ENCODE peak calls at places on chromosomes 1 and 21, in ten cellular contexts. A is mesendoderm, K is thoracic aorta, J is cardiac muscle cell, U is mesenchymal stem cell, V is upper lobe of right lung, X is body of pancreas, I is GM06990, F is fibroblast of lung, Q is suprapubic skin. D is an unnamed sample. For H3K27me3, the result is how much of the 10 kb centered on the place peaks cover.

GRCh38 chr1:7558041-7558461 is 213.0 kb upstream of the VAMP3 start:
- DNase-seq in A (peak), K (no peak), J (peak), U (no peak), V (peak), X (no peak), I (no peak), F (no peak), Q (no peak), D (no peak)

GRCh38 chr1:17877896-17878295 is 122.8 kb downstream of the ACTL8 start:
- DNase-seq in A (no peak), K (no peak), J (no peak), U (peak), V (peak), X (no peak), I (no peak), F (peak), Q (peak), D (no peak)

GRCh38 chr1:180151508-180151907 is 3.2 kb upstream of the QSOX1 start:
- DNase-seq in A (no peak), K (no peak), J (peak), U (peak), V (no peak), X (no peak), I (no peak), F (peak), Q (no peak), D (no peak)

GRCh38 chr1:230067441-230067870 is 418 bp downstream of the GALNT2 start:
- DNase-seq in A (peak), K (no peak), J (peak), U (peak), V (peak), X (peak), I (peak), F (peak), Q (no peak), D (peak)

GRCh38 chr1:207644852-207645631 is at the start of gene CR1L:
- DNase-seq in A (no peak), K (peak), J (peak), U (no peak), V (peak), X (peak), I (peak), F (peak), Q (peak), D (peak)

GRCh38 chr1:30081379-30082102 is 641.8 kb downstream of the MATN1 start:
- DNase-seq in A (peak), K (no peak), J (no peak), U (no peak), V (no peak), X (no peak), I (no peak), F (no peak), Q (no peak), D (no peak)

GRCh38 chr21:16678479-16678878 is 834.4 kb upstream of the CXADR start:
- DNase-seq in A (no peak), K (no peak), J (peak), U (no peak), V (no peak), X (no peak), I (no peak), F (no peak), Q (no peak), D (no peak)

GRCh38 chr1:228004887-228005462 is 1.8 kb upstream of the WNT3A start:
- DNase-seq in A (peak), K (no peak), J (no peak), U (no peak), V (peak), X (no peak), I (no peak), F (no peak), Q (peak), D (no peak)

GRCh38 chr1:98920441-98921110 is 84.1 kb downstream of the PLPPR5 start:
- DNase-seq in A (no peak), K (no peak), J (peak), U (peak), V (no peak), X (no peak), I (no peak), F (peak), Q (no peak), D (no peak)

GRCh38 chr21:15826147-15826780 is 96.5 kb downstream of the USP25 start:
- DNase-seq in A (peak), K (no peak), J (peak), U (peak), V (no peak), X (peak), I (no peak), F (peak), Q (no peak), D (peak)

GRCh38 chr21:45767071-45768006 is 123.8 kb downstream of the PCBP3 start:
- DNase-seq in A (no peak), K (no peak), J (peak), U (no peak), V (no peak), X (no peak), I (no peak), F (peak), Q (no peak), D (no peak)

GRCh38 chr1:85611856-85612255 is 31.3 kb downstream of the CCN1 start:
- DNase-seq in A (peak), K (no peak), J (peak), U (peak), V (peak), X (peak), I (no peak), F (peak), Q (peak), D (peak)

GRCh38 chr21:39924577-39925308 is 57.5 kb downstream of the PCP4 start:
- DNase-seq in A (peak), K (no peak), J (no peak), U (no peak), V (no peak), X (peak), I (no peak), F (no peak), Q (no peak), D (no peak)

GRCh38 chr1:183164350-183164749 is 21.7 kb upstream of the LAMC2 start:
- DNase-seq in A (peak), K (no peak), J (peak), U (peak), V (no peak), X (no peak), I (no peak), F (no peak), Q (no peak), D (no peak)

GRCh38 chr1:228445524-228445866 is 28.8 kb upstream of the TRIM17 start:
- DNase-seq in A (no peak), K (no peak), J (no peak), U (no peak), V (no peak), X (no peak), I (no peak), F (no peak), Q (no peak), D (no peak)

GRCh38 chr1:91924146-91924545 is 25.1 kb upstream of the BRDT start:
- DNase-seq in A (no peak), K (no peak), J (peak), U (peak), V (no peak), X (no peak), I (no peak), F (peak), Q (no peak), D (no peak)

GRCh38 chr21:39518055-39518844 is 66.5 kb downstream of the SH3BGR start:
- DNase-seq in A (peak), K (no peak), J (peak), U (peak), V (no peak), X (peak), I (no peak), F (peak), Q (no peak), D (peak)

GRCh38 chr21:38990424-38990794 is 184.7 kb downstream of the ETS2 start:
- DNase-seq in A (no peak), K (no peak), J (no peak), U (no peak), V (peak), X (no peak), I (no peak), F (no peak), Q (no peak), D (no peak)

GRCh38 chr1:184367427-184368038 is 19.3 kb upstream of the C1orf21 start:
- DNase-seq in A (no peak), K (no peak), J (no peak), U (no peak), V (no peak), X (no peak), I (no peak), F (no peak), Q (no peak), D (no peak)

GRCh38 chr21:29487154-29487553 is 188.4 kb downstream of the BACH1 start:
- DNase-seq in A (no peak), K (no peak), J (no peak), U (no peak), V (no peak), X (no peak), I (no peak), F (no peak), Q (no peak), D (no peak)

GRCh38 chr1:54337928-54338327 is 68.3 kb downstream of the SSBP3 start:
- DNase-seq in A (no peak), K (no peak), J (no peak), U (peak), V (no peak), X (no peak), I (no peak), F (peak), Q (no peak), D (no peak)

GRCh38 chr1:24071941-24072340 is 40.0 kb downstream of the MYOM3 start:
- DNase-seq in A (peak), K (no peak), J (no peak), U (no peak), V (no peak), X (no peak), I (no peak), F (no peak), Q (no peak), D (no peak)

GRCh38 chr1:212752256-212752933 is 39.2 kb downstream of the NSL1 start:
- DNase-seq in A (no peak), K (no peak), J (peak), U (no peak), V (no peak), X (no peak), I (no peak), F (peak), Q (no peak), D (no peak)

GRCh38 chr1:54885863-54886723 is 902 bp downstream of the DHCR24 start:
- DNase-seq in A (peak), K (no peak), J (no peak), U (peak), V (peak), X (peak), I (peak), F (no peak), Q (no peak), D (peak)

GRCh38 chr1:228838717-228839500 is 103.6 kb downstream of the RHOU start:
- DNase-seq in A (no peak), K (no peak), J (peak), U (peak), V (no peak), X (no peak), I (no peak), F (peak), Q (no peak), D (no peak)

GRCh38 chr1:207867136-207868081 is 43.5 kb downstream of the CD34 start:
- DNase-seq in A (no peak), K (no peak), J (no peak), U (peak), V (peak), X (peak), I (no peak), F (peak), Q (peak), D (peak)

GRCh38 chr1:206581571-206581981 is 30.7 kb downstream of the EIF2D start:
- DNase-seq in A (no peak), K (no peak), J (peak), U (no peak), V (peak), X (no peak), I (no peak), F (no peak), Q (no peak), D (no peak)

GRCh38 chr1:246513619-246514343 is 6.7 kb upstream of the SMYD3 start:
- DNase-seq in A (no peak), K (no peak), J (no peak), U (no peak), V (no peak), X (no peak), I (no peak), F (no peak), Q (peak), D (no peak)

GRCh38 chr1:233664804-233665574 is 51.1 kb downstream of the KCNK1 start:
- DNase-seq in A (no peak), K (no peak), J (no peak), U (no peak), V (no peak), X (no peak), I (no peak), F (no peak), Q (no peak), D (no peak)

GRCh38 chr1:31570906-31571305 is 5.4 kb upstream of the TINAGL1 start:
- DNase-seq in A (no peak), K (no peak), J (no peak), U (peak), V (no peak), X (no peak), I (no peak), F (no peak), Q (no peak), D (no peak)

GRCh38 chr1:80929868-80930508 is 870.7 kb upstream of the ADGRL2 start:
- DNase-seq in A (no peak), K (no peak), J (no peak), U (no peak), V (no peak), X (no peak), I (no peak), F (no peak), Q (no peak), D (no peak)

GRCh38 chr1:167794043-167794442 is 72.3 kb downstream of the MPZL1 start:
- DNase-seq in A (no peak), K (no peak), J (no peak), U (no peak), V (no peak), X (no peak), I (no peak), F (no peak), Q (no peak), D (no peak)

GRCh38 chr1:55558515-55558914 is 343.4 kb upstream of the USP24 start:
- DNase-seq in A (no peak), K (no peak), J (no peak), U (no peak), V (no peak), X (no peak), I (no peak), F (no peak), Q (no peak), D (no peak)

GRCh38 chr1:78231477-78231876 is 185.7 kb downstream of the GIPC2 start:
- DNase-seq in A (no peak), K (no peak), J (no peak), U (no peak), V (no peak), X (no peak), I (no peak), F (no peak), Q (no peak), D (no peak)

GRCh38 chr1:3250624-3251023 is 181.6 kb downstream of the PRDM16 start:
- DNase-seq in A (no peak), K (no peak), J (no peak), U (no peak), V (no peak), X (no peak), I (no peak), F (no peak), Q (no peak), D (no peak)
- H3K27me3 ChIP-seq in A (under half), K (under half), J (under half), U (half or more), V (under half), X (under half), I (under half), F (under half), Q (half or more), D (under half)

DNA sequence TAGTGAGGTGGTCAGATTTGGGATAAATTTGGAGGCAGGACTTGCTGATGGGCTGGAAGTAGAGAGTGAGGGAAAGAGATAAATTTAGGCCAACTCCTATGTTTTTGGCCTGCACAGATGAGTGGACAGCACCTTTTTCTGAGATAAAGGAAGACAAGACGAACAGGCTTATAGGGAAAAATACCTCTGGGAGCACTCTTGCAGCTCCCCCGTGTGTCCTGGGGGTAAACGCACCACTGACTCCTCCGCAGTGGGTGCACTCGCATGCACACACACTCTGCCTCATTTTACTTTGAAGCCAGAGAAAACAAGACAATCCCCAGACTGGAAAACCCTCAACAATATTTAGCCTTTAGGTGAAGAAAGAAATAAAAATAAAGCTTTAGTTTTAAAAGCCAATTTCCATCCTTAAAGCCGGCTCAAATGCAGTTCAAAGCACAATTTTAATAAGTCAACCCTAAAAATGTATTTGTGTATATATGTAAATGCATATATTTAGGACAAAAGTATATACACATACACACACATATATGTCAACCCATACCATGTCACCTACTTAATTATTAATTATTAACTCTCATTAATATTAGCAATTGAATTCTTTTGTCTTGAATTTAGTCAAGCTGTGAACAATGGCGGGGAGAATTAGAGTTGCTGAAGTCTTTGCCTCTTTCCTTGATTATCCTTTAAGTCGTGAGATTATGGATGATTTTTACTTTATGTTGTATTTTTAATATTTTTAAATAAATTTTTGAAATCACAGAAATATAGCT is 341.8 kb downstream of the ZNF326 start:
- DNase-seq in A (peak), K (no peak), J (no peak), U (no peak), V (no peak), X (no peak), I (no peak), F (no peak), Q (no peak), D (no peak)
- H3K27me3 ChIP-seq in A (under half), K (under half), J (under half), U (under half), V (under half), X (under half), I (under half), F (under half), Q (under half), D (under half)

GRCh38 chr1:10705953-10706352 is 90.5 kb downstream of the CASZ1 start:
- DNase-seq in A (no peak), K (no peak), J (no peak), U (no peak), V (no peak), X (no peak), I (no peak), F (no peak), Q (no peak), D (no peak)
- H3K27me3 ChIP-seq in A (under half), K (under half), J (under half), U (half or more), V (under half), X (under half), I (under half), F (under half), Q (under half), D (under half)

GRCh38 chr1:22133928-22134324 is 9.0 kb downstream of the WNT4 start:
- DNase-seq in A (peak), K (no peak), J (no peak), U (no peak), V (no peak), X (no peak), I (no peak), F (no peak), Q (no peak), D (no peak)
- H3K27me3 ChIP-seq in A (under half), K (under half), J (half or more), U (under half), V (under half), X (under half), I (under half), F (under half), Q (under half), D (under half)

DNA sequence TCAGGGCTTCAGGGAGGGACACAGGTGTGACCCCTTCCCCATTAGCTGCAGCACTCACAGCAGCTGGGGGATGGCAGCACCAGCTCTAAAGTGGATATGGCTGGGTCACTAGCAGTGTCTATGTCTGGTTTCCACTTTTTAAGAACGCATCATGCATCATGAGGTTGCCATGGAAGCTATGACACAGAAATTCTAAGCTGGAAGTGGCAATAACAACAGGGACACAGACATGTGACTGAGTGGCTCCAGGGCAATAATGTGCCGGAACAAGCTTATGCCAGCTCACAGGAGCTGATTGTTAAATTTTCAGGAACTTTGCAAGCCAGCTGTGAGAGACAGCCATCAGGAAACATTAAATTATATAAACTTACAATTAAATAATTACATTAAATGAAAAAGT is 51.2 kb upstream of the NFASC start:
- DNase-seq in A (no peak), K (no peak), J (no peak), U (no peak), V (no peak), X (no peak), I (no peak), F (no peak), Q (no peak), D (no peak)
- H3K27me3 ChIP-seq in A (under half), K (under half), J (under half), U (half or more), V (under half), X (under half), I (under half), F (under half), Q (under half), D (under half)

GRCh38 chr1:203305809-203306088 is 430 bp downstream of the BTG2 start:
- DNase-seq in A (no peak), K (no peak), J (no peak), U (no peak), V (no peak), X (no peak), I (no peak), F (no peak), Q (no peak), D (no peak)

GRCh38 chr1:203306089-203306969 is 1.0 kb downstream of the BTG2 start:
- DNase-seq in A (peak), K (peak), J (peak), U (peak), V (peak), X (peak), I (no peak), F (peak), Q (no peak), D (peak)

GRCh38 chr1:203302894-203303293 is 2.4 kb upstream of the BTG2 start:
- DNase-seq in A (no peak), K (no peak), J (no peak), U (no peak), V (peak), X (peak), I (no peak), F (no peak), Q (no peak), D (no peak)

GRCh38 chr1:203304919-203305808 is at the start of gene BTG2:
- DNase-seq in A (peak), K (peak), J (peak), U (peak), V (peak), X (peak), I (peak), F (peak), Q (peak), D (peak)

GRCh38 chr1:203304391-203304918 is 864 bp upstream of the BTG2 start:
- DNase-seq in A (no peak), K (no peak), J (no peak), U (no peak), V (peak), X (no peak), I (no peak), F (no peak), Q (no peak), D (no peak)
- H3K27me3 ChIP-seq in A (under half), K (under half), J (under half), U (under half), V (under half), X (under half), I (under half), F (under half), Q (under half), D (under half)

GRCh38 chr1:19645544-19646252 is 1.6 kb downstream of the NBL1 start:
- DNase-seq in A (no peak), K (no peak), J (no peak), U (peak), V (peak), X (no peak), I (no peak), F (peak), Q (no peak), D (no peak)

GRCh38 chr1:19646771-19647319 is 2.7 kb downstream of the NBL1 start:
- DNase-seq in A (no peak), K (no peak), J (no peak), U (no peak), V (no peak), X (no peak), I (no peak), F (no peak), Q (no peak), D (no peak)

GRCh38 chr1:19644761-19645543 is 841 bp downstream of the NBL1 start:
- DNase-seq in A (no peak), K (no peak), J (no peak), U (peak), V (no peak), X (peak), I (no peak), F (no peak), Q (no peak), D (peak)

GRCh38 chr1:19647643-19648042 is 3.5 kb downstream of the NBL1 start:
- DNase-seq in A (no peak), K (no peak), J (no peak), U (peak), V (no peak), X (no peak), I (no peak), F (no peak), Q (no peak), D (peak)

DNA sequence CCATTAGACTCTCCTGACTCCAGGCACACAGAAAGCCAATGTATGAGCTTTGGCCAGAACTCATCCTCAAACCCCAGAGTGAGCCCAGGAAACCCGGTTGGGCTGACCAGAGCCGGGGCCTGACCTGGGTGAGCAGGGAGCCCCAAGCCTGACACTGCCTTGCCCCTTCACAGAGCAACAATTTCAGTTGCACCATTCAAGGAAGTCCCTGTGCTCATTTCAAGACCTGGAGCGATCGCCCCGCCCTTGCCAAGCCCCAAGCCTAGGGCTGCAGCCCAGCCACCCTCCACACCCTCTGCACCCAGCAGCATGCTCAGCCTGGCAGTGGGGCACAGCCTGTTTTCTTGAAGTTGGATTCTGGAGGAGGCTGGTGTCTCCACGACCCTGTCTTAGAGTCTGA is 2.3 kb downstream of the NBL1 start:
- DNase-seq in A (no peak), K (no peak), J (no peak), U (no peak), V (no peak), X (no peak), I (no peak), F (no peak), Q (no peak), D (peak)
- H3K27me3 ChIP-seq in A (under half), K (under half), J (half or more), U (under half), V (under half), X (under half), I (under half), F (under half), Q (under half), D (under half)